ENCODE peak calls at places on chromosomes 13 and 19, in four cellular contexts. S is uterus, L is BE2C, R is fibroblast of mammary gland. P is an unnamed sample.

GRCh38 chr13:77305276-77305675 is 21.6 kb downstream of the MYCBP2 start:
- DNase-seq in S (no peak), L (no peak), R (no peak), P (no peak)

GRCh38 chr13:100751826-100752225 is 77.2 kb upstream of the TMTC4 start:
- DNase-seq in S (no peak), L (peak; percentile 35), R (no peak), P (no peak)

GRCh38 chr13:94662274-94662945 is 49.9 kb downstream of the SOX21 start:
- DNase-seq in S (no peak), L (no peak), R (no peak), P (no peak)

GRCh38 chr19:42093505-42093904 is 17.5 kb downstream of the ZNF574 start:
- DNase-seq in S (no peak), L (no peak), R (no peak), P (no peak)

GRCh38 chr13:93925976-93926375 is 553.5 kb downstream of the DCT start:
- DNase-seq in S (no peak), L (no peak), R (no peak), P (no peak)

GRCh38 chr13:98222081-98222554 is 45.0 kb upstream of the RNF113B start:
- DNase-seq in S (no peak), L (no peak), R (peak; percentile 18), P (no peak)

GRCh38 chr13:40812724-40813445 is 23.5 kb downstream of the SLC25A15 start:
- DNase-seq in S (no peak), L (no peak), R (peak; percentile 65), P (peak; percentile 9)

GRCh38 chr13:27406178-27406939 is 18.1 kb upstream of the GTF3A start:
- DNase-seq in S (no peak), L (peak; percentile 30), R (peak; percentile 52), P (no peak)

GRCh38 chr19:1749373-1750342 is 3.6 kb upstream of the ONECUT3 start:
- DNase-seq in S (no peak), L (no peak), R (no peak), P (no peak)

GRCh38 chr13:75481176-75482069 is 546 bp downstream of the TBC1D4 start:
- DNase-seq in S (peak; percentile 25), L (peak; percentile 66), R (no peak), P (no peak)

GRCh38 chr19:29487432-29487831 is 38.4 kb upstream of the VSTM2B start:
- DNase-seq in S (no peak), L (no peak), R (no peak), P (no peak)

GRCh38 chr13:77338961-77339401 is 12.1 kb upstream of the MYCBP2 start:
- DNase-seq in S (no peak), L (no peak), R (no peak), P (no peak)

GRCh38 chr13:43848250-43848649 is 31.3 kb downstream of the CCDC122 start:
- DNase-seq in S (no peak), L (no peak), R (peak; percentile 75), P (no peak)

GRCh38 chr13:75650991-75651390 is 14.9 kb downstream of the LMO7 start:
- DNase-seq in S (no peak), L (no peak), R (no peak), P (no peak)

GRCh38 chr19:49680473-49681351 is 3.6 kb downstream of the PRMT1 start:
- DNase-seq in S (peak; percentile 90), L (peak; percentile 98), R (peak; percentile 80), P (no peak)

GRCh38 chr19:49679832-49680472 is 2.9 kb downstream of the PRMT1 start:
- DNase-seq in S (no peak), L (no peak), R (no peak), P (no peak)

GRCh38 chr19:49677232-49677881 is at the start of gene PRMT1:
- DNase-seq in S (no peak), L (peak; percentile 79), R (no peak), P (no peak)

GRCh38 chr19:49677901-49678674 is 1.0 kb downstream of the PRMT1 start:
- DNase-seq in S (peak; percentile 76), L (peak; percentile 90), R (peak; percentile 70), P (no peak)

DNA sequence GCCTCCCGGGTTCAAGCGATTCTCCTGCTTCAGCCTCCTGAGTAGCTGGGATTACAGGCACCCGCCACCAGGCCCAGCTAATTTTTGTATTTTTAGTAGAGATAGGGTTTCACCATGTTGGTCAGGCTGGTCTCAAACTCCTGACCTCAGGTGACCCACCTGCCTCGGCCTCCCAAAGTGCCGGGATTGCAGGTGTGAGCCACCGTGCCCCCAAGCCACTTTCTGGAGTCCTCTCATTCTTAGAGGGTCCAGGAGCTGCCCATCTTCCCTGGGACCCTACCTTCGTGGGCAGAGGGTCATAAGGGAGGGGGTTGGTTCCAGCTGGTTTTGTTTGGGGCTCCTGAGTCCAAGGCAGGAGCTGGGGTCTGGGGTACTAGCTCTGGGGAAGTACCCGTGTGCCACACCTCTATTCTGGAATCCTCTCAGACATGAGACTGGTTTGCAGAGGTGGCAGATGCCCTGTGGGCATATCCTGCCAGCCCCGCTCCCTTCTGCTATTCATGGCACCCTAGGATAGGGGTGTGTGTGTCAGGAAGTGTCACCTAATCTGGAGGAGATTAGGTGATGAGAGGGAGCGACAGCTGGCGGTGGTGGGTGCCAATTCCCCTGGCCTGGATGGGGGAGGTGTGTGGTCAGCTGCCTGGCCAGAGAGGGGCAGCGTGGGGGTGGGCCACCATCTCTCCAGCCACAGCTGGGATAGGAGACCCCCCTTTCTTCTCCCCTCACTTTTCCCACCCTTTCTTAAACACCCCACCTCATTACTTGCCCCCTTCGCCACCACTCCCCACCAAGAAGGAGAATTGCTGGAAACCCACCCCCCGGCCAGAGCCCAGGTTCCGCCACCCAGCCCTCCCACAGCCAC is 2.1 kb downstream of the PRMT1 start:
- DNase-seq in S (peak; percentile 13), L (no peak), R (no peak), P (no peak)
- H3K4me3 ChIP-seq in S (no peak overlapping the region), L (peak overlapping the region; percentile 15), R (no peak overlapping the region), P (no peak overlapping the region)

GRCh38 chr13:89113744-89114143 is 1442.6 kb downstream of the SLITRK5 start:
- DNase-seq in S (no peak), L (no peak), R (no peak), P (no peak)
- TF ChIP-seq CTCF in S (no peak), L (no peak), R (no peak), P (no peak)

GRCh38 chr19:58538257-58539168 is 5.4 kb upstream of the TRIM28 start:
- DNase-seq in S (no peak), L (no peak), R (no peak), P (no peak)
- H3K4me3 ChIP-seq in S (no peak overlapping the region), L (no peak overlapping the region), R (no peak overlapping the region), P (peak overlapping the region; percentile 26)

GRCh38 chr19:7394728-7395359 is 46.1 kb downstream of the ARHGEF18 start:
- DNase-seq in S (peak; percentile 84), L (peak; percentile 90), R (peak; percentile 84), P (no peak)
- TF ChIP-seq CTCF in S (peak; percentile 15), L (no peak), R (no peak), P (no peak)

GRCh38 chr19:44949550-44949949 is 3.7 kb downstream of the APOC2 start:
- DNase-seq in S (no peak), L (no peak), R (no peak), P (no peak)

GRCh38 chr19:44947041-44947581 is 1.3 kb downstream of the APOC2 start:
- DNase-seq in S (no peak), L (no peak), R (no peak), P (no peak)

GRCh38 chr19:44948237-44948636 is 2.4 kb downstream of the APOC2 start:
- DNase-seq in S (no peak), L (no peak), R (no peak), P (no peak)

GRCh38 chr19:44951179-44952159 is 3.7 kb upstream of the CLPTM1 start:
- DNase-seq in S (peak; percentile 74), L (peak; percentile 82), R (peak; percentile 84), P (peak; percentile 43)

GRCh38 chr19:44948763-44949374 is 3.0 kb downstream of the APOC2 start:
- DNase-seq in S (no peak), L (no peak), R (peak; percentile 42), P (no peak)
- H3K4me3 ChIP-seq in S (no peak overlapping the region), L (no peak overlapping the region), R (no peak overlapping the region), P (no peak overlapping the region)

DNA sequence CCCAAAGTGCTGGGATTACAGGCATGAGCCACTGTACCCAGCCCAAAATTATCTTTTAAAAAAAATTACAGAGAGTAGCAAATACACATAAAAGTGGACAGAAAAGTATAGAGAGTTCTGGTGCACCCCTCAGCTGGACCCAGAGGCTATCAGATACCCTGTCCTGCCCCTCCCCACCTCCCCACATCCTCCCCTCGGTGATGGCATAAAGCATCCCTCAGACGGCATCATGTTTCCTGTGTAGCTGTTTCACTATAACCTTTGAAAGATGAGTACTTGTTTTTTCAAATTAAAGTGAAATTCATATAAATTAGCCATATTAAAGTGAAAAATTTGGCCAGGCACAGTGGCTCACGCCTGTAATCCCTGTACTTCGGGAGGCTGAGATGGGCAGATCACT is 20.1 kb downstream of the SLC27A1 start:
- DNase-seq in S (no peak), L (no peak), R (no peak), P (no peak)
- TF ChIP-seq CTCF in S (no peak), L (no peak), R (no peak), P (no peak)

GRCh38 chr19:56404705-56405056 is 549 bp downstream of the ZNF583 start:
- DNase-seq in S (no peak), L (no peak), R (no peak), P (no peak)
- H3K4me3 ChIP-seq in S (peak overlapping the region; percentile 83), L (peak overlapping the region; percentile 72), R (peak overlapping the region; percentile 71), P (peak overlapping the region; percentile 81)

P was measured in kidney epithelial cell.